ENCODE peak calls at places on chromosomes 16 and 17, in four cellular contexts. One of them, this sample, is unnamed.

GRCh38 chr17:63855185-63855584 is 12.7 kb upstream of the SMARCD2 start:
- DNase-seq in left ventricle myocardium inferior: no peak
- DNase-seq in PC-3: no peak
- DNase-seq in psoas muscle: no peak
- DNase-seq in this sample: no peak

GRCh38 chr16:11100239-11100750 is 155.7 kb downstream of the SOCS1 start:
- DNase-seq in left ventricle myocardium inferior: peak; percentile 62
- DNase-seq in PC-3: peak; percentile 32
- DNase-seq in psoas muscle: peak; percentile 64
- DNase-seq in this sample: no peak

GRCh38 chr17:75652341-75652740 is 14.6 kb downstream of the RECQL5 start:
- DNase-seq in left ventricle myocardium inferior: no peak
- DNase-seq in PC-3: no peak
- DNase-seq in psoas muscle: no peak
- DNase-seq in this sample: no peak

GRCh38 chr16:86809458-86809955 is 231.2 kb downstream of the FOXL1 start:
- DNase-seq in left ventricle myocardium inferior: no peak
- DNase-seq in PC-3: peak; percentile 89
- DNase-seq in psoas muscle: no peak
- DNase-seq in this sample: peak; percentile 67

GRCh38 chr17:7632492-7632894 is 2.6 kb downstream of the SHBG start:
- DNase-seq in left ventricle myocardium inferior: no peak
- DNase-seq in PC-3: peak; percentile 58
- DNase-seq in psoas muscle: no peak
- DNase-seq in this sample: no peak

GRCh38 chr17:82110298-82110697 is 12.3 kb upstream of the FASN start:
- DNase-seq in left ventricle myocardium inferior: no peak
- DNase-seq in PC-3: peak; percentile 94
- DNase-seq in psoas muscle: no peak
- DNase-seq in this sample: peak; percentile 48

GRCh38 chr17:320809-321385 is 31.7 kb downstream of the RPH3AL start:
- DNase-seq in left ventricle myocardium inferior: no peak
- DNase-seq in PC-3: no peak
- DNase-seq in psoas muscle: no peak
- DNase-seq in this sample: no peak

GRCh38 chr17:37488607-37489196 is 989 bp upstream of the DUSP14 start:
- DNase-seq in left ventricle myocardium inferior: peak; percentile 35
- DNase-seq in PC-3: peak; percentile 96
- DNase-seq in psoas muscle: peak; percentile 84
- DNase-seq in this sample: peak; percentile 95

GRCh38 chr16:23976091-23977001 is 140.6 kb downstream of the PRKCB start:
- DNase-seq in left ventricle myocardium inferior: no peak
- DNase-seq in PC-3: no peak
- DNase-seq in psoas muscle: no peak
- DNase-seq in this sample: no peak

GRCh38 chr16:14324581-14324980 is 253.5 kb downstream of the MRTFB start:
- DNase-seq in left ventricle myocardium inferior: no peak
- DNase-seq in PC-3: no peak
- DNase-seq in psoas muscle: no peak
- DNase-seq in this sample: no peak

GRCh38 chr16:13139661-13140241 is 238.4 kb downstream of the SHISA9 start:
- DNase-seq in left ventricle myocardium inferior: no peak
- DNase-seq in PC-3: no peak
- DNase-seq in psoas muscle: no peak
- DNase-seq in this sample: no peak

GRCh38 chr17:82820278-82821251 is 19.3 kb downstream of the ZNF750 start:
- DNase-seq in left ventricle myocardium inferior: no peak
- DNase-seq in PC-3: no peak
- DNase-seq in psoas muscle: no peak
- DNase-seq in this sample: no peak

GRCh38 chr16:53041196-53041977 is 11.3 kb downstream of the CHD9NB start:
- DNase-seq in left ventricle myocardium inferior: peak; percentile 90
- DNase-seq in PC-3: no peak
- DNase-seq in psoas muscle: peak; percentile 73
- DNase-seq in this sample: no peak

GRCh38 chr16:19991614-19992013 is 82.1 kb downstream of the GPR139 start:
- DNase-seq in left ventricle myocardium inferior: no peak
- DNase-seq in PC-3: no peak
- DNase-seq in psoas muscle: no peak
- DNase-seq in this sample: no peak

GRCh38 chr17:31413871-31414589 is 22.6 kb downstream of the RAB11FIP4 start:
- DNase-seq in left ventricle myocardium inferior: no peak
- DNase-seq in PC-3: peak; percentile 4
- DNase-seq in psoas muscle: no peak
- DNase-seq in this sample: no peak

GRCh38 chr16:61836804-61837398 is 199.3 kb downstream of the CDH8 start:
- DNase-seq in left ventricle myocardium inferior: no peak
- DNase-seq in PC-3: no peak
- DNase-seq in psoas muscle: no peak
- DNase-seq in this sample: no peak

GRCh38 chr16:49639739-49640388 is 216.0 kb downstream of the ZNF423 start:
- DNase-seq in left ventricle myocardium inferior: peak; percentile 71
- DNase-seq in PC-3: no peak
- DNase-seq in psoas muscle: peak; percentile 61
- DNase-seq in this sample: no peak

GRCh38 chr16:27355610-27356009 is 41.8 kb downstream of the IL4R start:
- DNase-seq in left ventricle myocardium inferior: peak; percentile 43
- DNase-seq in PC-3: peak; percentile 25
- DNase-seq in psoas muscle: peak; percentile 56
- DNase-seq in this sample: no peak

GRCh38 chr16:23182675-23183485 is at the start of gene SCNN1G:
- DNase-seq in left ventricle myocardium inferior: peak; percentile 16
- DNase-seq in PC-3: no peak
- DNase-seq in psoas muscle: peak; percentile 11
- DNase-seq in this sample: no peak

GRCh38 chr17:7336240-7337175 is at the start of gene ACAP1:
- DNase-seq in left ventricle myocardium inferior: no peak
- DNase-seq in PC-3: no peak
- DNase-seq in psoas muscle: no peak
- DNase-seq in this sample: no peak

GRCh38 chr16:22205577-22206012 is 483 bp upstream of the EEF2K start:
- DNase-seq in left ventricle myocardium inferior: no peak
- DNase-seq in PC-3: no peak
- DNase-seq in psoas muscle: no peak
- DNase-seq in this sample: no peak

GRCh38 chr16:46911038-46911437 is 26.9 kb downstream of the GPT2 start:
- DNase-seq in left ventricle myocardium inferior: no peak
- DNase-seq in PC-3: no peak
- DNase-seq in psoas muscle: no peak
- DNase-seq in this sample: no peak

DNA sequence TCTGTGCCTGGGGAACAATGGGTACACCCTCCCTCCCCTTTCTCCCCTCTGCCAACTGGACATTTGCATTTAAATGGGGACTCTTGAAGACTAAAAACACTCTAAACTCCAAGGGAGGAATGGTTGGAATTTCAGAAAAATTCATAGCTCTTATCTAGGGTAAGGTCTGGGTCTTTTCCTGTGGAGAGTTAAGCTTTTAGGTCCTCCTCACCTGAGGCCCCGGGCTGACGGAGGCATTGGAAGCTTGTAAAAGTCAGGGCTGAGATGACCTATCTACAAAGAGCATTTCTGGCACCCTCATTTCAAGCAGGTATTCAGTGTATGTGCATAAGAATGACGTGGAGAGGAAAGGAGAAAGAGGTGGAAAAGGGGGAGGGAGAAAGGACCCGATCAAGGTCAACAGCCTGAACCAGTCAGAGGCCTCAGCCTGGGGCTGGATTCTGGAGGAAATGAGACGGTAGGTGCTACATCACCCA is 78.0 kb downstream of the RAP1GAP2 start:
- DNase-seq in left ventricle myocardium inferior: no peak
- DNase-seq in PC-3: peak; percentile 50
- DNase-seq in psoas muscle: no peak
- DNase-seq in this sample: no peak
- H3K36me3 ChIP-seq in left ventricle myocardium inferior: no peaks in the 10 kb centered on the region
- H3K36me3 ChIP-seq in PC-3: no peaks in the 10 kb centered on the region
- H3K36me3 ChIP-seq in psoas muscle: no peaks in the 10 kb centered on the region
- H3K36me3 ChIP-seq in this sample: no peaks in the 10 kb centered on the region

GRCh38 chr16:90020260-90020837 is 1.1 kb upstream of the DBNDD1 start:
- DNase-seq in left ventricle myocardium inferior: no peak
- DNase-seq in PC-3: no peak
- DNase-seq in psoas muscle: no peak
- DNase-seq in this sample: no peak
- H3K4me3 ChIP-seq in left ventricle myocardium inferior: peak overlapping the region; percentile 78
- H3K4me3 ChIP-seq in PC-3: peak overlapping the region; percentile 77
- H3K4me3 ChIP-seq in psoas muscle: peak overlapping the region; percentile 81
- H3K4me3 ChIP-seq in this sample: peak overlapping the region; percentile 64

DNA sequence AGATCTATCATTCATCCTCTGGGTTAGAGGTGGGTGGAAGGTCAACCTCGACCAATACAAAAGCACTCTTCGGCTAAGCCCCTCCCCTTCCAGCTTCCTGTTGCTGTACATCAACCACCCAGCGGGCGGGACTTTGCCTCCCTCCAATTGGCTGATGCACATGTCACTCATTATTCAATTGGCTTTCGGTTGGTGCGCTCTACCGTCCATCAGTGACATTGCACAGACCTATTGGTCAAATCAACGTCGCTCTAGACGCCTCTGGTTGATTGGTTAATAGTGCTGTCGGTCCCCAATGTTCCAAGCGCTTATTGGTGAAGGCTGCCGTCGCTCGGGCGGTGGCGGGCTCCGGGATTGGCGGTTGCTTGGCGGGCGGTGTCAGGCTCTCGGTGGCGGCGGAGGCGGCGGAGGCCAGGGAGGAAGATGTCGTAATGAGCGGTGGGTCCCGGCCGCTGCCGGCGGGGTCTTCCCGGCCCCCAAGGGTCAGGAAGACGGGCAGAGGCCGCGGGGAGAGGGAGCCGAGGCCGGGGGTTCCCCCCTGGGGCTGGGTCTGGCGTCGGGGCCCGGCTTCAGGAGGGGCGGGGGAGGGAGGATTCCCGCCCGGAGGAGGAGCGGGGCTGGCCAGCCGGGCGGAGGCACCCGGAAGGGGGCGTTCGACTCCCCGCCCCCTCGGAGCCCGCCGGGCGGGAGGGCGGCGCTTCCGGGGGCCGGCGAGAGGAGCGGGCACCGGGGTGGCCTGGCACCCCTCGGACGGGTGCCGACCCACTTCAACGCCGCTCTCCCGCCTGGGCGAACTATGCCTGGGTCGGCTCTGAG is at the start of gene SP2:
- DNase-seq in left ventricle myocardium inferior: peak; percentile 99
- DNase-seq in PC-3: peak; percentile 100
- DNase-seq in psoas muscle: peak; percentile 99
- DNase-seq in this sample: peak; percentile 99
- TF ChIP-seq CTCF in left ventricle myocardium inferior: no peak
- TF ChIP-seq CTCF in PC-3: no peak
- TF ChIP-seq CTCF in psoas muscle: peak; percentile 7
- TF ChIP-seq CTCF in this sample: no peak

GRCh38 chr16:66919569-66920472 is 1.1 kb upstream of the CDH16 start:
- DNase-seq in left ventricle myocardium inferior: no peak
- DNase-seq in PC-3: no peak
- DNase-seq in psoas muscle: peak; percentile 54
- DNase-seq in this sample: no peak
- H3K36me3 ChIP-seq in left ventricle myocardium inferior: peaks cover 21% of the 10 kb centered on the region
- H3K36me3 ChIP-seq in PC-3: no peaks in the 10 kb centered on the region
- H3K36me3 ChIP-seq in psoas muscle: no peaks in the 10 kb centered on the region
- H3K36me3 ChIP-seq in this sample: no peaks in the 10 kb centered on the region